ENCODE peak calls at places on chromosomes 3 and 15, in six cellular contexts. One of them, this sample, is unnamed.

GRCh38 chr3:150421799-150422548 is 13.9 kb downstream of the TSC22D2 start:
- DNase-seq in esophagus squamous epithelium: no peak
- DNase-seq in A549: no peak
- DNase-seq in aorta: no peak
- DNase-seq in breast epithelium: no peak
- DNase-seq in right cardiac atrium: no peak
- DNase-seq in this sample: no peak

GRCh38 chr3:129121792-129122696 is at the start of gene RAB43:
- DNase-seq in esophagus squamous epithelium: peak
- DNase-seq in A549: peak
- DNase-seq in aorta: peak
- DNase-seq in breast epithelium: peak
- DNase-seq in right cardiac atrium: peak
- DNase-seq in this sample: peak

GRCh38 chr3:98521897-98522537 is 685 bp downstream of the CLDND1 start:
- DNase-seq in esophagus squamous epithelium: no peak
- DNase-seq in A549: peak
- DNase-seq in aorta: no peak
- DNase-seq in breast epithelium: no peak
- DNase-seq in right cardiac atrium: no peak
- DNase-seq in this sample: no peak

GRCh38 chr3:98817546-98817945 is 54.4 kb downstream of the ST3GAL6 start:
- DNase-seq in esophagus squamous epithelium: no peak
- DNase-seq in A549: peak
- DNase-seq in aorta: no peak
- DNase-seq in breast epithelium: no peak
- DNase-seq in right cardiac atrium: no peak
- DNase-seq in this sample: no peak

GRCh38 chr3:190671658-190672057 is 157.8 kb downstream of the IL1RAP start:
- DNase-seq in esophagus squamous epithelium: no peak
- DNase-seq in A549: no peak
- DNase-seq in aorta: no peak
- DNase-seq in breast epithelium: no peak
- DNase-seq in right cardiac atrium: no peak
- DNase-seq in this sample: no peak

GRCh38 chr3:117398166-117398954 is 688.8 kb downstream of the TUSC7 start:
- DNase-seq in esophagus squamous epithelium: no peak
- DNase-seq in A549: no peak
- DNase-seq in aorta: no peak
- DNase-seq in breast epithelium: no peak
- DNase-seq in right cardiac atrium: no peak
- DNase-seq in this sample: no peak

GRCh38 chr3:44106761-44107160 is 134.9 kb upstream of the TOPAZ1 start:
- DNase-seq in esophagus squamous epithelium: no peak
- DNase-seq in A549: no peak
- DNase-seq in aorta: no peak
- DNase-seq in breast epithelium: no peak
- DNase-seq in right cardiac atrium: no peak
- DNase-seq in this sample: no peak

GRCh38 chr3:119653871-119654270 is 6.5 kb downstream of the POPDC2 start:
- DNase-seq in esophagus squamous epithelium: no peak
- DNase-seq in A549: no peak
- DNase-seq in aorta: no peak
- DNase-seq in breast epithelium: no peak
- DNase-seq in right cardiac atrium: no peak
- DNase-seq in this sample: no peak

GRCh38 chr3:111848246-111848645 is 10.8 kb upstream of the PHLDB2 start:
- DNase-seq in esophagus squamous epithelium: no peak
- DNase-seq in A549: no peak
- DNase-seq in aorta: no peak
- DNase-seq in breast epithelium: no peak
- DNase-seq in right cardiac atrium: no peak
- DNase-seq in this sample: no peak

GRCh38 chr15:34644061-34644460 is 60.6 kb upstream of the GOLGA8B start:
- DNase-seq in esophagus squamous epithelium: no peak
- DNase-seq in A549: peak
- DNase-seq in aorta: no peak
- DNase-seq in breast epithelium: no peak
- DNase-seq in right cardiac atrium: no peak
- DNase-seq in this sample: no peak

GRCh38 chr3:176906046-176906905 is 291.0 kb downstream of the TBL1XR1 start:
- DNase-seq in esophagus squamous epithelium: no peak
- DNase-seq in A549: peak
- DNase-seq in aorta: no peak
- DNase-seq in breast epithelium: no peak
- DNase-seq in right cardiac atrium: no peak
- DNase-seq in this sample: no peak

GRCh38 chr3:177833392-177833791 is 636.1 kb upstream of the TBL1XR1 start:
- DNase-seq in esophagus squamous epithelium: no peak
- DNase-seq in A549: no peak
- DNase-seq in aorta: no peak
- DNase-seq in breast epithelium: no peak
- DNase-seq in right cardiac atrium: no peak
- DNase-seq in this sample: no peak

GRCh38 chr3:42701371-42702065 is 1.1 kb downstream of the HHATL start:
- DNase-seq in esophagus squamous epithelium: no peak
- DNase-seq in A549: peak
- DNase-seq in aorta: peak
- DNase-seq in breast epithelium: peak
- DNase-seq in right cardiac atrium: peak
- DNase-seq in this sample: peak

GRCh38 chr3:184718431-184718830 is 6.6 kb upstream of the MAGEF1 start:
- DNase-seq in esophagus squamous epithelium: no peak
- DNase-seq in A549: no peak
- DNase-seq in aorta: no peak
- DNase-seq in breast epithelium: no peak
- DNase-seq in right cardiac atrium: no peak
- DNase-seq in this sample: no peak

GRCh38 chr3:157920804-157921203 is 185.4 kb downstream of the SHOX2 start:
- DNase-seq in esophagus squamous epithelium: no peak
- DNase-seq in A549: no peak
- DNase-seq in aorta: no peak
- DNase-seq in breast epithelium: no peak
- DNase-seq in right cardiac atrium: no peak
- DNase-seq in this sample: no peak

GRCh38 chr3:138323971-138324370 is 5.7 kb downstream of the NME9 start:
- DNase-seq in esophagus squamous epithelium: no peak
- DNase-seq in A549: no peak
- DNase-seq in aorta: no peak
- DNase-seq in breast epithelium: no peak
- DNase-seq in right cardiac atrium: no peak
- DNase-seq in this sample: no peak

GRCh38 chr3:195591852-195592251 is 8.1 kb upstream of the APOD start:
- DNase-seq in esophagus squamous epithelium: no peak
- DNase-seq in A549: no peak
- DNase-seq in aorta: no peak
- DNase-seq in breast epithelium: no peak
- DNase-seq in right cardiac atrium: no peak
- DNase-seq in this sample: no peak

GRCh38 chr3:114299421-114299820 is 5.6 kb downstream of the TIGIT start:
- DNase-seq in esophagus squamous epithelium: no peak
- DNase-seq in A549: peak
- DNase-seq in aorta: no peak
- DNase-seq in breast epithelium: no peak
- DNase-seq in right cardiac atrium: no peak
- DNase-seq in this sample: no peak

GRCh38 chr15:29687939-29688884 is 134.1 kb downstream of the TJP1 start:
- DNase-seq in esophagus squamous epithelium: no peak
- DNase-seq in A549: no peak
- DNase-seq in aorta: no peak
- DNase-seq in breast epithelium: no peak
- DNase-seq in right cardiac atrium: no peak
- DNase-seq in this sample: no peak

GRCh38 chr3:36969540-36970432 is 23.1 kb downstream of the EPM2AIP1 start:
- DNase-seq in esophagus squamous epithelium: no peak
- DNase-seq in A549: peak
- DNase-seq in aorta: no peak
- DNase-seq in breast epithelium: no peak
- DNase-seq in right cardiac atrium: no peak
- DNase-seq in this sample: no peak

GRCh38 chr15:69209661-69210060 is 49.2 kb downstream of the GLCE start:
- DNase-seq in esophagus squamous epithelium: no peak
- DNase-seq in A549: no peak
- DNase-seq in aorta: no peak
- DNase-seq in breast epithelium: no peak
- DNase-seq in right cardiac atrium: no peak
- DNase-seq in this sample: no peak

DNA sequence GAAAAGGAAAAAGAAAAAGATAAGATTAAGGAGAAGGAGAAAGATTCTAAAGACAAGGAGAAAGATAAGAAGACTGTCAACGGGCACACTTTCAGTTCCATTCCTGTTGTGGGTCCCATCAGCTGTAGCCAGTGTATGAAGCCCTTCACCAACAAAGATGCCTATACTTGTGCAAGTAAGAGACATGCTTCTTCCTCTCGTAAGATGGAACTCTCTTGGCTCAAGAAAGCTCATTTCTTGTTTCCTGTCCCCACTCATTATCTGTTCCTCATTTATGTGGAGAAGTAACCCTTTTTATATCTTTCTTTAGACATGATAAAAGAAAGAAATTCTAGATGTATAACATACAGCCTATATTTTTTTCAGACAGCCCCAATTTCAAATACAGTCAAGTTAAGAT is 101.4 kb downstream of the KLHL25 start:
- DNase-seq in esophagus squamous epithelium: no peak
- DNase-seq in A549: no peak
- DNase-seq in aorta: no peak
- DNase-seq in breast epithelium: no peak
- DNase-seq in right cardiac atrium: no peak
- DNase-seq in this sample: no peak
- H3K27ac ChIP-seq in esophagus squamous epithelium: no peak
- H3K27ac ChIP-seq in A549: no peak
- H3K27ac ChIP-seq in aorta: no peak
- H3K27ac ChIP-seq in breast epithelium: no peak
- H3K27ac ChIP-seq in right cardiac atrium: no peak
- H3K27ac ChIP-seq in this sample: peak

DNA sequence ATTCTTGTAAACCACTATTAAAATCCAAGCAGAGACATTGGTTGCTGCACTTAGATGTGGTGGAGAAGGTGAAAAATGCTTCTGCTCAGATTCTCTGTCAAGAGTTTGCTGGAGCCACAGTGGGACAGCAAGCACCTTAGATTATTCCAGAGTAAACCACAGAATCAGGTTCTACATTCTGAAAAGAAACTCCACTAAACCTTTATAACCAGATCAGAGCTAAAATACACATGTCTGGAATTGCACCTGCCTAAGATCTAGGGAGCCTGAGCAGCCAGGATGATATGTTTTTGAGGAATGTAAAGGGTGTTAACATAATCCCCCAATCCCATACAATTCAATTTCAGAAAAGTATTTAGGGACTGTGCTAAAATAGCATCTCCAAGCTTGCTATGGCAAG is at the start of gene ZPLD1:
- DNase-seq in esophagus squamous epithelium: no peak
- DNase-seq in A549: no peak
- DNase-seq in aorta: no peak
- DNase-seq in breast epithelium: no peak
- DNase-seq in right cardiac atrium: no peak
- DNase-seq in this sample: no peak
- H3K27ac ChIP-seq in esophagus squamous epithelium: no peak
- H3K27ac ChIP-seq in A549: no peak
- H3K27ac ChIP-seq in aorta: no peak
- H3K27ac ChIP-seq in breast epithelium: no peak
- H3K27ac ChIP-seq in right cardiac atrium: no peak
- H3K27ac ChIP-seq in this sample: no peak

DNA sequence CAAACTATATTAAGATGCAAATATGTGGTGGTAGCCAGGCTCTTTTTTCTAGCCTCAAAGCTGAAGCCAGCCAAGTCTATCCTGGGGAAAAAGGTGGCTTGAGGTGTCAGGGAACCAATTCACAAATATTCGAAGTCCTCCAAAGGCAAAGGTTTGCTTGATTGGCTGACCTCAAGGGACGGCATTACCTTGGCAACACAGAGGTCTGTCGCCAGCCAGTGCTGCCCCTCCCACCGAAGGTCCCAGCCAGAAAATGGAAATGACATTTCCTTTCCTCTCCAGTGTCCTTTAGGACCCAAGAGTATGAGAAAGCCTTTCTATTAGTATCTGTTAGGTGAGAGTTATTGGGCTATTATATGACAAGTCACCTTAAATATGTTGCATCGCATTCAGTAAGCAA is 96.0 kb upstream of the LIMD1 start:
- DNase-seq in esophagus squamous epithelium: no peak
- DNase-seq in A549: no peak
- DNase-seq in aorta: no peak
- DNase-seq in breast epithelium: no peak
- DNase-seq in right cardiac atrium: no peak
- DNase-seq in this sample: no peak
- H3K27ac ChIP-seq in esophagus squamous epithelium: no peak
- H3K27ac ChIP-seq in A549: no peak
- H3K27ac ChIP-seq in aorta: no peak
- H3K27ac ChIP-seq in breast epithelium: no peak
- H3K27ac ChIP-seq in right cardiac atrium: no peak
- H3K27ac ChIP-seq in this sample: no peak

GRCh38 chr15:62068787-62069170 is 2.0 kb downstream of the C2CD4A start:
- DNase-seq in esophagus squamous epithelium: no peak
- DNase-seq in A549: no peak
- DNase-seq in aorta: no peak
- DNase-seq in breast epithelium: no peak
- DNase-seq in right cardiac atrium: no peak
- DNase-seq in this sample: no peak
- H3K27ac ChIP-seq in esophagus squamous epithelium: peak
- H3K27ac ChIP-seq in A549: peak
- H3K27ac ChIP-seq in aorta: no peak
- H3K27ac ChIP-seq in breast epithelium: peak
- H3K27ac ChIP-seq in right cardiac atrium: no peak
- H3K27ac ChIP-seq in this sample: no peak

GRCh38 chr3:49131576-49131975 is 1.3 kb downstream of the LAMB2 start:
- DNase-seq in esophagus squamous epithelium: no peak
- DNase-seq in A549: no peak
- DNase-seq in aorta: no peak
- DNase-seq in breast epithelium: no peak
- DNase-seq in right cardiac atrium: peak
- DNase-seq in this sample: no peak
- H3K27ac ChIP-seq in esophagus squamous epithelium: peak
- H3K27ac ChIP-seq in A549: peak
- H3K27ac ChIP-seq in aorta: no peak
- H3K27ac ChIP-seq in breast epithelium: peak
- H3K27ac ChIP-seq in right cardiac atrium: peak
- H3K27ac ChIP-seq in this sample: peak

This sample was measured in upper lobe of right lung.